ENCODE peak calls at places on chromosomes 16 and 17, in seven cellular contexts. U is body of pancreas; I is activated CD8-positive, alpha-beta T cell treated with anti-CD3 and anti-CD28 coated beads for 36 hours; L is iPS-NIHi11; P is KBM-7; R is AG10803; O is activated naive CD4-positive, alpha-beta T cell. T is an unnamed sample.
A peak's percentile ranks its signal among the peaks of the same experiment; 100 is the strongest.

GRCh38 chr17:33442320-33442719 is 149.2 kb upstream of the ASIC2 start:
- DNase-seq in U (no peak), I (no peak), L (no peak), P (no peak), R (no peak), O (no peak), T (no peak)

GRCh38 chr17:17837380-17837821 is 615 bp upstream of the SREBF1 start:
- DNase-seq in U (peak; percentile 61), I (peak; percentile 43), L (no peak), P (peak; percentile 52), R (peak; percentile 88), O (no peak), T (peak; percentile 65)

GRCh38 chr17:17675416-17675815 is 5.8 kb upstream of the RAI1 start:
- DNase-seq in U (no peak), I (no peak), L (no peak), P (no peak), R (no peak), O (no peak), T (no peak)

GRCh38 chr16:30526137-30526822 is at the start of gene ZNF768:
- DNase-seq in U (peak; percentile 41), I (no peak), L (peak; percentile 88), P (peak; percentile 51), R (no peak), O (no peak), T (peak; percentile 38)

GRCh38 chr17:76032780-76033108 is 5.6 kb upstream of the EVPL start:
- DNase-seq in U (peak; percentile 42), I (no peak), L (no peak), P (no peak), R (no peak), O (no peak), T (no peak)

GRCh38 chr16:4261557-4262172 is 11.2 kb downstream of the TFAP4 start:
- DNase-seq in U (peak; percentile 19), I (peak; percentile 57), L (peak; percentile 84), P (peak; percentile 57), R (peak; percentile 21), O (no peak), T (peak; percentile 17)

GRCh38 chr16:89687092-89687940 is 827 bp downstream of the CDK10 start:
- DNase-seq in U (peak; percentile 93), I (peak; percentile 36), L (no peak), P (peak; percentile 51), R (peak; percentile 31), O (no peak), T (peak; percentile 82)

GRCh38 chr16:5015351-5015750 is 18.4 kb downstream of the NAGPA start:
- DNase-seq in U (no peak), I (no peak), L (peak; percentile 70), P (no peak), R (no peak), O (no peak), T (no peak)

GRCh38 chr17:31392002-31392855 is 754 bp downstream of the RAB11FIP4 start:
- DNase-seq in U (no peak), I (no peak), L (no peak), P (no peak), R (no peak), O (no peak), T (no peak)

GRCh38 chr17:76326306-76326705 is 18.2 kb upstream of the QRICH2 start:
- DNase-seq in U (no peak), I (no peak), L (no peak), P (no peak), R (no peak), O (no peak), T (no peak)

GRCh38 chr17:62625870-62626200 is 1.6 kb upstream of the MRC2 start:
- DNase-seq in U (no peak), I (no peak), L (no peak), P (no peak), R (no peak), O (no peak), T (no peak)

GRCh38 chr16:21277927-21278706 is at the start of gene CRYM:
- DNase-seq in U (peak; percentile 56), I (peak; percentile 69), L (peak; percentile 90), P (peak; percentile 52), R (no peak), O (no peak), T (peak; percentile 50)